ENCODE peak calls at places on chromosomes 16 and 17, in seven cellular contexts. One of them, this sample, is unnamed.

GRCh38 chr17:12180644-12181261 is 160.1 kb downstream of the MAP2K4 start:
- DNase-seq in MV-4-11: peak; percentile 34
- DNase-seq in NCI-H2029: peak; percentile 1
- DNase-seq in stimulated activated CD8-positive, alpha-beta memory T cell treated with anti-CD3 and anti-CD28 coated beads, Interleukin-4, amount 100 ng/mL, for 24 hours: no peak
- DNase-seq in NCI-H2107: no peak
- DNase-seq in activated effector memory CD4-positive, alpha-beta T cell treated with anti-CD3 and anti-CD28 coated beads, Interleukin-2, amount 50 U/mL, for 16 hours: no peak
- DNase-seq in T47D: peak; percentile 64
- DNase-seq in this sample: peak; percentile 0

GRCh38 chr17:7045492-7046126 is 1.7 kb upstream of the SLC16A11 start:
- DNase-seq in NCI-H2107: no peak
- DNase-seq in NCI-H2029: peak; percentile 13
- DNase-seq in activated effector memory CD4-positive, alpha-beta T cell treated with anti-CD3 and anti-CD28 coated beads, Interleukin-2, amount 50 U/mL, for 16 hours: peak; percentile 66
- DNase-seq in stimulated activated CD8-positive, alpha-beta memory T cell treated with anti-CD3 and anti-CD28 coated beads, Interleukin-4, amount 100 ng/mL, for 24 hours: no peak
- DNase-seq in T47D: peak; percentile 80
- DNase-seq in MV-4-11: peak; percentile 70
- DNase-seq in this sample: peak; percentile 78

GRCh38 chr16:67170168-67170947 is at the start of gene NOL3:
- DNase-seq in stimulated activated CD8-positive, alpha-beta memory T cell treated with anti-CD3 and anti-CD28 coated beads, Interleukin-4, amount 100 ng/mL, for 24 hours: no peak
- DNase-seq in MV-4-11: no peak
- DNase-seq in activated effector memory CD4-positive, alpha-beta T cell treated with anti-CD3 and anti-CD28 coated beads, Interleukin-2, amount 50 U/mL, for 16 hours: peak; percentile 71
- DNase-seq in T47D: peak; percentile 94
- DNase-seq in NCI-H2029: no peak
- DNase-seq in NCI-H2107: peak; percentile 52
- DNase-seq in this sample: peak; percentile 41

GRCh38 chr17:927611-928461 is 51.7 kb downstream of the NXN start:
- DNase-seq in activated effector memory CD4-positive, alpha-beta T cell treated with anti-CD3 and anti-CD28 coated beads, Interleukin-2, amount 50 U/mL, for 16 hours: no peak
- DNase-seq in NCI-H2107: no peak
- DNase-seq in NCI-H2029: no peak
- DNase-seq in stimulated activated CD8-positive, alpha-beta memory T cell treated with anti-CD3 and anti-CD28 coated beads, Interleukin-4, amount 100 ng/mL, for 24 hours: no peak
- DNase-seq in T47D: peak; percentile 79
- DNase-seq in MV-4-11: peak; percentile 42
- DNase-seq in this sample: peak; percentile 71

GRCh38 chr17:31803494-31804213 is 55.4 kb downstream of the COPRS start:
- DNase-seq in T47D: peak; percentile 60
- DNase-seq in MV-4-11: no peak
- DNase-seq in NCI-H2107: no peak
- DNase-seq in activated effector memory CD4-positive, alpha-beta T cell treated with anti-CD3 and anti-CD28 coated beads, Interleukin-2, amount 50 U/mL, for 16 hours: no peak
- DNase-seq in NCI-H2029: peak; percentile 74
- DNase-seq in stimulated activated CD8-positive, alpha-beta memory T cell treated with anti-CD3 and anti-CD28 coated beads, Interleukin-4, amount 100 ng/mL, for 24 hours: no peak
- DNase-seq in this sample: no peak

GRCh38 chr17:3896108-3897099 is 3.6 kb upstream of the CAMKK1 start:
- DNase-seq in activated effector memory CD4-positive, alpha-beta T cell treated with anti-CD3 and anti-CD28 coated beads, Interleukin-2, amount 50 U/mL, for 16 hours: no peak
- DNase-seq in stimulated activated CD8-positive, alpha-beta memory T cell treated with anti-CD3 and anti-CD28 coated beads, Interleukin-4, amount 100 ng/mL, for 24 hours: no peak
- DNase-seq in T47D: no peak
- DNase-seq in MV-4-11: no peak
- DNase-seq in NCI-H2029: no peak
- DNase-seq in NCI-H2107: no peak
- DNase-seq in this sample: peak; percentile 48

GRCh38 chr16:86045601-86045971 is 146.6 kb downstream of the IRF8 start:
- DNase-seq in MV-4-11: no peak
- DNase-seq in T47D: no peak
- DNase-seq in NCI-H2107: no peak
- DNase-seq in activated effector memory CD4-positive, alpha-beta T cell treated with anti-CD3 and anti-CD28 coated beads, Interleukin-2, amount 50 U/mL, for 16 hours: no peak
- DNase-seq in NCI-H2029: no peak
- DNase-seq in stimulated activated CD8-positive, alpha-beta memory T cell treated with anti-CD3 and anti-CD28 coated beads, Interleukin-4, amount 100 ng/mL, for 24 hours: no peak
- DNase-seq in this sample: no peak

GRCh38 chr17:79801156-79802038 is 4.5 kb upstream of the CBX8 start:
- DNase-seq in NCI-H2107: no peak
- DNase-seq in NCI-H2029: no peak
- DNase-seq in stimulated activated CD8-positive, alpha-beta memory T cell treated with anti-CD3 and anti-CD28 coated beads, Interleukin-4, amount 100 ng/mL, for 24 hours: no peak
- DNase-seq in MV-4-11: peak; percentile 54
- DNase-seq in activated effector memory CD4-positive, alpha-beta T cell treated with anti-CD3 and anti-CD28 coated beads, Interleukin-2, amount 50 U/mL, for 16 hours: no peak
- DNase-seq in T47D: peak; percentile 74
- DNase-seq in this sample: peak; percentile 6

GRCh38 chr17:39870776-39871175 is 2.8 kb downstream of the ZPBP2 start:
- DNase-seq in stimulated activated CD8-positive, alpha-beta memory T cell treated with anti-CD3 and anti-CD28 coated beads, Interleukin-4, amount 100 ng/mL, for 24 hours: no peak
- DNase-seq in MV-4-11: peak; percentile 18
- DNase-seq in T47D: no peak
- DNase-seq in NCI-H2029: no peak
- DNase-seq in activated effector memory CD4-positive, alpha-beta T cell treated with anti-CD3 and anti-CD28 coated beads, Interleukin-2, amount 50 U/mL, for 16 hours: no peak
- DNase-seq in NCI-H2107: no peak
- DNase-seq in this sample: no peak

GRCh38 chr17:69060835-69061234 is at the start of gene ABCA9:
- DNase-seq in activated effector memory CD4-positive, alpha-beta T cell treated with anti-CD3 and anti-CD28 coated beads, Interleukin-2, amount 50 U/mL, for 16 hours: no peak
- DNase-seq in NCI-H2107: no peak
- DNase-seq in stimulated activated CD8-positive, alpha-beta memory T cell treated with anti-CD3 and anti-CD28 coated beads, Interleukin-4, amount 100 ng/mL, for 24 hours: no peak
- DNase-seq in T47D: no peak
- DNase-seq in NCI-H2029: no peak
- DNase-seq in MV-4-11: no peak
- DNase-seq in this sample: no peak

GRCh38 chr16:29806641-29807425 is 504 bp downstream of the MAZ start:
- DNase-seq in MV-4-11: peak; percentile 18
- DNase-seq in T47D: peak; percentile 84
- DNase-seq in NCI-H2107: peak; percentile 65
- DNase-seq in NCI-H2029: peak; percentile 49
- DNase-seq in stimulated activated CD8-positive, alpha-beta memory T cell treated with anti-CD3 and anti-CD28 coated beads, Interleukin-4, amount 100 ng/mL, for 24 hours: no peak
- DNase-seq in activated effector memory CD4-positive, alpha-beta T cell treated with anti-CD3 and anti-CD28 coated beads, Interleukin-2, amount 50 U/mL, for 16 hours: peak; percentile 85
- DNase-seq in this sample: peak; percentile 61

GRCh38 chr17:8830141-8830540 is 31.0 kb upstream of the MFSD6L start:
- DNase-seq in NCI-H2107: no peak
- DNase-seq in activated effector memory CD4-positive, alpha-beta T cell treated with anti-CD3 and anti-CD28 coated beads, Interleukin-2, amount 50 U/mL, for 16 hours: no peak
- DNase-seq in MV-4-11: no peak
- DNase-seq in stimulated activated CD8-positive, alpha-beta memory T cell treated with anti-CD3 and anti-CD28 coated beads, Interleukin-4, amount 100 ng/mL, for 24 hours: no peak
- DNase-seq in NCI-H2029: no peak
- DNase-seq in T47D: no peak
- DNase-seq in this sample: no peak

GRCh38 chr16:69112285-69113129 is 7.1 kb downstream of the HAS3 start:
- DNase-seq in NCI-H2107: no peak
- DNase-seq in stimulated activated CD8-positive, alpha-beta memory T cell treated with anti-CD3 and anti-CD28 coated beads, Interleukin-4, amount 100 ng/mL, for 24 hours: peak; percentile 43
- DNase-seq in NCI-H2029: no peak
- DNase-seq in activated effector memory CD4-positive, alpha-beta T cell treated with anti-CD3 and anti-CD28 coated beads, Interleukin-2, amount 50 U/mL, for 16 hours: peak; percentile 80
- DNase-seq in MV-4-11: peak; percentile 19
- DNase-seq in T47D: peak; percentile 77
- DNase-seq in this sample: no peak

GRCh38 chr17:79985361-79985760 is 50.3 kb downstream of the TBC1D16 start:
- DNase-seq in T47D: no peak
- DNase-seq in NCI-H2029: no peak
- DNase-seq in NCI-H2107: no peak
- DNase-seq in stimulated activated CD8-positive, alpha-beta memory T cell treated with anti-CD3 and anti-CD28 coated beads, Interleukin-4, amount 100 ng/mL, for 24 hours: no peak
- DNase-seq in activated effector memory CD4-positive, alpha-beta T cell treated with anti-CD3 and anti-CD28 coated beads, Interleukin-2, amount 50 U/mL, for 16 hours: no peak
- DNase-seq in MV-4-11: no peak
- DNase-seq in this sample: no peak

GRCh38 chr17:15340966-15341365 is 431 bp downstream of the TEKT3 start:
- DNase-seq in T47D: no peak
- DNase-seq in NCI-H2029: no peak
- DNase-seq in stimulated activated CD8-positive, alpha-beta memory T cell treated with anti-CD3 and anti-CD28 coated beads, Interleukin-4, amount 100 ng/mL, for 24 hours: no peak
- DNase-seq in NCI-H2107: no peak
- DNase-seq in activated effector memory CD4-positive, alpha-beta T cell treated with anti-CD3 and anti-CD28 coated beads, Interleukin-2, amount 50 U/mL, for 16 hours: no peak
- DNase-seq in MV-4-11: no peak
- DNase-seq in this sample: no peak

GRCh38 chr17:16877102-16877501 is 94.8 kb downstream of the TNFRSF13B start:
- DNase-seq in NCI-H2107: no peak
- DNase-seq in T47D: no peak
- DNase-seq in MV-4-11: no peak
- DNase-seq in activated effector memory CD4-positive, alpha-beta T cell treated with anti-CD3 and anti-CD28 coated beads, Interleukin-2, amount 50 U/mL, for 16 hours: peak; percentile 6
- DNase-seq in NCI-H2029: no peak
- DNase-seq in stimulated activated CD8-positive, alpha-beta memory T cell treated with anti-CD3 and anti-CD28 coated beads, Interleukin-4, amount 100 ng/mL, for 24 hours: no peak
- DNase-seq in this sample: no peak

GRCh38 chr17:72528683-72529082 is 407.9 kb downstream of the SOX9 start:
- DNase-seq in MV-4-11: no peak
- DNase-seq in stimulated activated CD8-positive, alpha-beta memory T cell treated with anti-CD3 and anti-CD28 coated beads, Interleukin-4, amount 100 ng/mL, for 24 hours: no peak
- DNase-seq in activated effector memory CD4-positive, alpha-beta T cell treated with anti-CD3 and anti-CD28 coated beads, Interleukin-2, amount 50 U/mL, for 16 hours: no peak
- DNase-seq in NCI-H2029: no peak
- DNase-seq in T47D: no peak
- DNase-seq in NCI-H2107: no peak
- DNase-seq in this sample: no peak